ENCODE peak calls at places on chromosomes 11 and 22, in seven cellular contexts. H is breast epithelium, P is AG10803, G is Calu3, N is Panc1, B is astrocyte of the spinal cord, Q is coronary artery. W is an unnamed sample.

GRCh38 chr11:133660202-133660568 is 127.9 kb upstream of the OPCML start:
- DNase-seq in H (no peak), P (no peak), G (no peak), N (no peak), B (no peak), Q (no peak), W (no peak)

GRCh38 chr22:24688294-24688693 is 85.3 kb downstream of the GGT1 start:
- DNase-seq in H (no peak), P (no peak), G (no peak), N (no peak), B (no peak), Q (no peak), W (no peak)

GRCh38 chr11:14232652-14233051 is 126.3 kb downstream of the RRAS2 start:
- DNase-seq in H (no peak), P (no peak), G (peak), N (no peak), B (no peak), Q (no peak), W (no peak)

GRCh38 chr11:121894581-121894980 is 221.4 kb downstream of the BLID start:
- DNase-seq in H (no peak), P (peak), G (no peak), N (no peak), B (peak), Q (no peak), W (peak)

GRCh38 chr11:83557638-83558037 is 271.5 kb upstream of the CCDC90B start:
- DNase-seq in H (no peak), P (no peak), G (no peak), N (no peak), B (no peak), Q (no peak), W (no peak)

GRCh38 chr11:63536669-63537292 is at the start of gene PLAAT4:
- DNase-seq in H (no peak), P (peak), G (peak), N (no peak), B (peak), Q (peak), W (no peak)

GRCh38 chr11:62144641-62145255 is 20.9 kb downstream of the INCENP start:
- DNase-seq in H (peak), P (no peak), G (no peak), N (no peak), B (no peak), Q (peak), W (no peak)

GRCh38 chr11:1746956-1747752 is 3.2 kb downstream of the IFITM10 start:
- DNase-seq in H (no peak), P (no peak), G (no peak), N (no peak), B (no peak), Q (peak), W (no peak)

GRCh38 chr11:17163296-17163695 is 44.5 kb downstream of the PIK3C2A start:
- DNase-seq in H (no peak), P (no peak), G (no peak), N (no peak), B (no peak), Q (no peak), W (no peak)

GRCh38 chr22:47213571-47214230 is 451.3 kb downstream of the TBC1D22A start:
- DNase-seq in H (no peak), P (peak), G (peak), N (peak), B (no peak), Q (no peak), W (no peak)

GRCh38 chr11:123111465-123111864 is 49.5 kb upstream of the HSPA8 start:
- DNase-seq in H (no peak), P (peak), G (peak), N (peak), B (peak), Q (no peak), W (peak)

GRCh38 chr11:120324932-120325810 is at the start of gene TLCD5:
- DNase-seq in H (peak), P (peak), G (peak), N (no peak), B (peak), Q (peak), W (no peak)

GRCh38 chr11:122763108-122763507 is 75.2 kb upstream of the CRTAM start:
- DNase-seq in H (no peak), P (no peak), G (no peak), N (no peak), B (no peak), Q (no peak), W (no peak)

GRCh38 chr11:115869780-115870431 is 365.7 kb upstream of the CADM1 start:
- DNase-seq in H (no peak), P (no peak), G (no peak), N (peak), B (peak), Q (no peak), W (peak)

GRCh38 chr11:134367781-134368180 is 36.0 kb downstream of the GLB1L2 start:
- DNase-seq in H (peak), P (no peak), G (no peak), N (no peak), B (no peak), Q (no peak), W (no peak)

GRCh38 chr11:58567889-58568512 is 7.7 kb downstream of the LPXN start:
- DNase-seq in H (peak), P (peak), G (peak), N (peak), B (peak), Q (no peak), W (peak)

GRCh38 chr11:1837171-1838076 is 1.4 kb upstream of the TNNI2 start:
- DNase-seq in H (no peak), P (peak), G (peak), N (no peak), B (peak), Q (no peak), W (peak)

GRCh38 chr11:123674297-123674696 is 19.9 kb upstream of the SCN3B start:
- DNase-seq in H (no peak), P (no peak), G (no peak), N (no peak), B (no peak), Q (no peak), W (peak)

GRCh38 chr11:100691886-100692285 is 4.8 kb downstream of the ARHGAP42 start:
- DNase-seq in H (no peak), P (no peak), G (no peak), N (no peak), B (no peak), Q (no peak), W (peak)

GRCh38 chr11:124739479-124740276 is at the start of gene NRGN:
- DNase-seq in H (peak), P (peak), G (peak), N (no peak), B (peak), Q (peak), W (peak)

GRCh38 chr11:124878497-124879228 is 13.4 kb downstream of the ROBO3 start:
- DNase-seq in H (no peak), P (no peak), G (no peak), N (no peak), B (no peak), Q (peak), W (no peak)

GRCh38 chr11:59102259-59102765 is 4.7 kb upstream of the FAM111B start:
- DNase-seq in H (peak), P (peak), G (peak), N (peak), B (peak), Q (no peak), W (peak)

GRCh38 chr11:65003282-65003681 is 6.5 kb upstream of the BATF2 start:
- DNase-seq in H (no peak), P (peak), G (no peak), N (no peak), B (peak), Q (no peak), W (peak)

DNA sequence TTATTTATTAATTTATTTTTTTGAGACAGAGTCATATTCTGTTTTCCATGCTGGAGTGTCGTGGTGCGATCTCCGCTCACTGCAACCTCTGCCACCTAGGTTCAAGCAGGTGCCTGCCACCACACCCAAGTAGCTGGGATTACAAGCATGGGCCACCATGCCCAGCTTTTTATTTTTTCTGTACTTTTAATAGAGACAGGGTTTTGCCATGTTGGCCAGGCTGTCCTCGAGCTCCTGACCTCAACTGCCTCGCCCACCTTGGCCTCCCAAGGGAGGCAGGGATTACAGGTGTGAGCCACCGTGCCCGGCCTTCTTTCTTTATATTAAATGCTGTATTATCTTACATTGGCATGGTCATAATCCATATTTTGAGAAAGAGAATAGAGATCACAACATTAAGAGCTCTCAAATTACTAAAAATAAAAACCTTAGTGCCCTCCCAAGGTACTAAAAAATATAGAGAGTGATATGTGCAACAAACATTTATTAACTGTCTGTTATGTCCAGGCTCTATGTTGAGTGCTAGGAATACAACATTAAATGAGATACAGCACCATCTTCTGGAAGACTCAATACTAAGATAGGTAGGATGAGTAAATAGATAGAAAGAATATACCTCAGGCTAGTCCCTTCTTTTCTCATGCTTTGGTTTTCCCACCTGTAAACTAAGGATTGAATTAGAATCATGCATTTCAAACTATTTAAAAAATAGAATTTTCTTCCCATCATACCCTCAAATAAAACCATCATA is 84.1 kb downstream of the BBOX1 start:
- DNase-seq in H (no peak), P (peak), G (no peak), N (no peak), B (peak), Q (no peak), W (peak)
- TF ChIP-seq CTCF in H (no peak), P (peak), G (no peak), N (no peak), B (peak), Q (no peak), W (peak)

DNA sequence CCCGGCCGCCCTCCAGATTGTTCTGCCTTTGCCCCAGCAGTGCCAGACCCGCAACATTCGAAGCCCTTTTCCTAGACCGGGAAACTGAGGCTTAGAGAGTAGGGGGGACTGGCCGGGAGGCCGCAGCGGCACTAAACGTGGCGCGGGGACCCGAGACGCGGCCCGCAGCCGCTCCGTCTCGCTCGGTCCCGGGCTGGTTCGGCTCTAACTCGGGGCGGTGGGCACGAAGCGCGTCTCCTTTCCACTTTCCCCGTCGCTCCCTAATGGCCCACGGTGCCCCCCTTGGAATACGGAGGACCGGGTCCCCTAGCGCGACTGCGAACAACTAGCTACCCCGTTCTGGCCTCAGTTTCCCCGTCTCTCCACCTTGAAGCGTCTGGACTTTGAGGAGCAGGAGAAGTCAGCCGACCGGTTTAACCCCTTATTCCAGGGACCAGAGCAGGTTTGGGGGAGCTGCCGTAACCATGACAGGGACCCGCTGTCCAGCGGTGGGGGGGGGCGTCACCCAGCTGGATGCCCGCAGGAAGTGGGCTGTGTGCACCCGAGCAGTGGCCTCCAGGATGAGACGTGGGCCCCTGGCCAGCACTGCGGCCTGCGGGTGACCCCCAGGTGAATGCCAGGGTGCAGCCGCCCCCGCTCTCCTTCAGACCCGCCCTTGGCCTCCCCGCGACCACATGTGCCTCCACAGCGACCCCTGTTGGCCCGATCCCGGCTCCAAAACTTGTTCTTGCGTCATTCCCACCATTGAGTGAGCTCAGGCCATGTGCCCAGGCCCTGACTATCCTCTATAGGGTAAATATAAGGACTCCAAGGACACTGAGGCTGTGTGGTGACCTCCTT is 1.1 kb downstream of the CDC42EP1 start:
- DNase-seq in H (peak), P (peak), G (peak), N (no peak), B (peak), Q (peak), W (peak)
- TF ChIP-seq CTCF in H (peak), P (peak), G (peak), N (peak), B (peak), Q (peak), W (peak)

GRCh38 chr11:92449780-92450179 is 225.2 kb downstream of the FAT3 start:
- DNase-seq in H (no peak), P (no peak), G (no peak), N (no peak), B (no peak), Q (no peak), W (no peak)
- TF ChIP-seq CTCF in H (no peak), P (no peak), G (no peak), N (no peak), B (no peak), Q (no peak), W (no peak)

GRCh38 chr22:42990131-42990838 is 24.7 kb downstream of the PACSIN2 start:
- DNase-seq in H (no peak), P (peak), G (peak), N (peak), B (peak), Q (no peak), W (peak)
- TF ChIP-seq CTCF in H (no peak), P (peak), G (no peak), N (no peak), B (peak), Q (no peak), W (peak)

DNA sequence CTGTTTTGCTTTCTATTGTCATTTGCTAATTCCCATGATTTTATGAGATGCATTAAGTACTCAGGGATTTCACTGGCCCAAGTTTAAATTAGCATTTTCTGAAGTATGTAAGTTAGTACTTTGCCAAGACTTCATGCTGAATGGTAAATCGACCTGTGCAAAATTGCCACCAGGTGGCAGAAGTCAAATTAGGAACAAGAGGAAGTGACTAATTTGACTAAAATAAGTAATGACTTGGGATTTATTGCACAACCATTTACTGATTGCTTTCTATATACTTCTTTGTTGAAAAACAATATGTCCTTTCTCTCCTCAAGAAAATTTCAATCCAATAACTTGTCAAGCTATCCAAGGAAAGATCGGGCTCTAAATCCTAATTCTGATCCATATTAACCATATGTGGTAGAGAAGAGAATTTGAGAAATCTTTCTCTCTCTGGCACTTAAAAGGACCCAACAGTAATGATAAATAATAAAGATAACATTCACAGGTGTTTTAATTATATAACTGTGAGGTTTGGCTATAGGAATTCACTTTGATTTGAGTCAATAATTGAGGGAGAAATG is 253.7 kb upstream of the CHORDC1 start:
- DNase-seq in H (no peak), P (no peak), G (peak), N (no peak), B (peak), Q (no peak), W (peak)
- TF ChIP-seq CTCF in H (no peak), P (no peak), G (no peak), N (peak), B (peak), Q (no peak), W (peak)

DNA sequence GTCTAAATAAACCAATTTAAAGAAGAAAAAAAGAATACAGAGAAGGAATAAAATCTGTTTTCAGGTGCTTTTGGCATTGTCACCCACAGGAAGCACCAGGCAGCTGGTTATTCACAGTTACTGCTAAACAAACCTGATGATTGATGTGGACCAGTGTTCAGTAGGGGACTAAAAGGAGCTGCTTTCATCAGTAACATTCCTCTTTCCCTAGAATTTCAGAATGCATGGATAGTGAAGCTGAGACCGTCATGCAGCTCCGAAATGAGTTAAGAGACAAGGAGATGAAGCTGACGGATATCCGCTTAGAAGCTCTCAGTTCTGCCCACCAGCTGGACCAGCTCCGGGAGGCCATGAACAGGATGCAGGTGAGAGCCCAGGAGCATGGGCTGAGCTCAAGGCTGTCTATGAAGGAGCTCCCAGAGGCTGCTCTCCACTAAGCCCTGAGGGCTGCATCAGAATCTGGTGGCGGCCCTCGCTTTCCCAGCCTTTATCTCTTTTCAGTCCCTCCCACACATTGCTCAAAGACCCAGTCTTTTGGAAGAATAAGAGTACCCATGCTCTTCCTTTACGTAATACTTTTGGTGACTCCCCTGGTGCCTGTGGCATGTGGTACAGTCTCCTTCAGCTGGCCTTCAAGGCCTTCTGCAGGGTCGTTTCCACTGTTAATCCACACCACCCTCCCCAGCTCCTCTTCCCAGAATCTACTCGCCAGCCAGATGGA is 69.5 kb downstream of the DBX1 start:
- DNase-seq in H (no peak), P (no peak), G (no peak), N (no peak), B (no peak), Q (no peak), W (no peak)
- TF ChIP-seq CTCF in H (no peak), P (no peak), G (no peak), N (no peak), B (no peak), Q (no peak), W (no peak)

GRCh38 chr11:45853616-45854219 is 6.4 kb downstream of the CRY2 start:
- DNase-seq in H (no peak), P (no peak), G (no peak), N (no peak), B (no peak), Q (no peak), W (no peak)

GRCh38 chr11:45852018-45852711 is 4.9 kb downstream of the CRY2 start:
- DNase-seq in H (no peak), P (peak), G (no peak), N (no peak), B (no peak), Q (no peak), W (no peak)

GRCh38 chr11:45855308-45855707 is 8.0 kb downstream of the CRY2 start:
- DNase-seq in H (no peak), P (peak), G (no peak), N (no peak), B (no peak), Q (no peak), W (no peak)

GRCh38 chr11:45850446-45850845 is 3.2 kb downstream of the CRY2 start:
- DNase-seq in H (no peak), P (no peak), G (no peak), N (no peak), B (peak), Q (no peak), W (no peak)

DNA sequence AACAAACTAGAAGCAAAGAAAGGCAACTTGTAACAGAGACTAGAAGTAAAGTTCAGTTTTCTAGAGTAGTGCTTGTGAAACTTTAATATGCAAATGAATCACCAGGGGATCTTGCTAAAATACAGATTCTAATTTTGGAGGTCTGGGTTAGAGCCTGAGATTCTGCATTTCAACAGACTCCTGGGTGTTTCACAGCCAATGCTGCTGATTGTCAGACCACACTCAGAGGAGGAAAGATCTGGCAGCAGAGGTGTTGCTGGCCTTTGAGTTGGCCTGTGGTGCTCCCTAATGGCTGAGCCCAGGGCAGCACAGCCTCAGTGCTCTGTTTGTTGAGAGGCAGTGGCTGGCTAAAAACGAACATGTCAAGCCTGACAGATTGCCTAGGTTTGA is 5.4 kb downstream of the CRY2 start:
- DNase-seq in H (no peak), P (no peak), G (no peak), N (no peak), B (no peak), Q (no peak), W (no peak)
- TF ChIP-seq CTCF in H (no peak), P (no peak), G (no peak), N (no peak), B (no peak), Q (no peak), W (no peak)

DNA sequence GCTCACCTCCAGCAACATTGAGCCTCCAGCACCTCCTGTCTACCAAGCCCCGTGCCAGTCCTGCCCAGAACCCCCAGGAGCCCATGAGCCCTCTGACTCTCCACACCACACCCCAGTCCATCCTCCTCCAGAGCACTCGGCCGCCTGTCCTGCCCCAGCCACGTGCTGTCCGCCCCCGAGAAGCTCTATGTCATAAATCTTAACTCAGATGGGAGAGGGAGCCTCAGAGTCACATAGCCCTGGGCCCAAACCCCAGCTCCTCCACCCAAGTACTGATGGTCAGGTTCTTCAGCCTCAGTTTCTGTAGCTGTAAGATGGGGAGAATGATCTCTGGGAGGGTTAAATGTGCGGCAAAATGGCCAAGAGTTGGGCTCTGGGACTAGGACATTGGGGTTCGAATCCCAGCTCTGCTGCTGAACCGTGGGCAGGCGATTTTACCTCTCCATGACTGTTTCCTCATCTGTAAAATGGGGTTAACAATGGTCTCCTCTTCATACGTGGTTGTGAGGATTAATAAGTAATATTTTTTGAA is 27.8 kb downstream of the CYTH4 start:
- DNase-seq in H (no peak), P (no peak), G (no peak), N (no peak), B (no peak), Q (no peak), W (no peak)
- TF ChIP-seq CTCF in H (no peak), P (no peak), G (no peak), N (no peak), B (no peak), Q (no peak), W (no peak)

GRCh38 chr22:37330200-37331033 is 48.1 kb downstream of the CYTH4 start:
- DNase-seq in H (no peak), P (peak), G (peak), N (no peak), B (peak), Q (no peak), W (peak)
- TF ChIP-seq CTCF in H (no peak), P (peak), G (peak), N (no peak), B (peak), Q (no peak), W (peak)